ENCODE peak calls at places on chromosome 10, in ten cellular contexts. E is NT2/D1; A is memory B cell; J is stimulated activated CD4-positive, alpha-beta T cell treated with anti-CD3 and anti-CD28 coated beads, TNF-alpha, amount 100 ng/mL, for 24 hours; N is cardiac fibroblast; W is prostate gland; C is NCI-H1092; K is HS-27A; F is T1000; Y is WTC11. R is an unnamed sample.

GRCh38 chr10:48658243-48658888 is 26.3 kb upstream of the WDFY4 start:
- DNase-seq in A (peak; percentile 69), E (peak; percentile 51), K (peak; percentile 24), C (peak; percentile 49), N (peak; percentile 71), F (peak; percentile 55), J (peak; percentile 26), W (peak; percentile 50), Y (peak; percentile 87), R (peak; percentile 79)

GRCh38 chr10:123157210-123157609 is 3.0 kb downstream of the BUB3 start:
- DNase-seq in C (no peak), Y (no peak), W (no peak), K (no peak), N (peak; percentile 68), A (no peak), J (no peak), F (no peak), E (no peak), R (no peak)

GRCh38 chr10:100501423-100501822 is 18.2 kb downstream of the SEC31B start:
- DNase-seq in E (no peak), Y (no peak), K (no peak), W (no peak), C (no peak), J (no peak), F (no peak), N (peak; percentile 30), A (no peak), R (no peak)

GRCh38 chr10:122264931-122265330 is 6.2 kb upstream of the BTBD16 start:
- DNase-seq in F (no peak), J (no peak), K (no peak), A (no peak), Y (no peak), W (no peak), N (no peak), C (no peak), E (no peak), R (no peak)

GRCh38 chr10:35778344-35778743 is 136.2 kb upstream of the FZD8 start:
- DNase-seq in F (no peak), A (no peak), E (no peak), K (no peak), C (no peak), W (no peak), N (no peak), J (no peak), Y (no peak), R (no peak)

GRCh38 chr10:121926669-121927360 is 1.0 kb downstream of the ATE1 start:
- DNase-seq in C (no peak), N (peak; percentile 59), Y (no peak), W (no peak), A (no peak), F (no peak), E (no peak), K (no peak), J (no peak), R (no peak)

GRCh38 chr10:72691470-72692056 is 380 bp upstream of the MCU start:
- DNase-seq in F (no peak), E (no peak), N (no peak), W (no peak), K (peak; percentile 60), A (no peak), J (no peak), C (peak; percentile 88), Y (no peak), R (no peak)

GRCh38 chr10:21499910-21500577 is 25.4 kb downstream of the SKIDA1 start:
- DNase-seq in W (no peak), N (no peak), C (no peak), K (no peak), A (peak; percentile 16), Y (peak; percentile 82), F (no peak), J (no peak), E (no peak), R (no peak)

GRCh38 chr10:96496281-96496925 is 17.3 kb downstream of the TLL2 start:
- DNase-seq in F (no peak), C (no peak), W (no peak), A (no peak), K (no peak), E (no peak), J (no peak), Y (peak; percentile 30), N (peak; percentile 42), R (no peak)

GRCh38 chr10:4848341-4849041 is 22.5 kb downstream of the AKR1E2 start:
- DNase-seq in E (no peak), Y (no peak), F (no peak), W (peak; percentile 2), N (no peak), K (no peak), J (no peak), C (no peak), A (no peak), R (no peak)

GRCh38 chr10:133009218-133009954 is 67.0 kb upstream of the CFAP46 start:
- DNase-seq in F (no peak), W (no peak), N (no peak), E (no peak), K (no peak), C (no peak), Y (no peak), A (no peak), J (no peak), R (peak; percentile 24)

GRCh38 chr10:79407811-79408795 is 37.3 kb downstream of the ZCCHC24 start:
- DNase-seq in J (no peak), A (no peak), F (no peak), N (peak; percentile 82), K (no peak), Y (no peak), E (no peak), W (no peak), C (no peak), R (peak; percentile 49)

R was measured in mucosa of gallbladder.